ENCODE peak calls at places on chromosomes 12 and 14, in seven cellular contexts. C is CD8-positive, alpha-beta T cell; X is body of pancreas; G is stomach; D is CD4-positive, alpha-beta memory T cell; W is psoas muscle; V is heart left ventricle. A is an unnamed sample.

GRCh38 chr12:54420766-54421144 is 1.7 kb upstream of the ITGA5 start:
- DNase-seq in C (no peak), X (no peak), G (no peak), D (no peak), W (peak; percentile 74), V (peak; percentile 65), A (no peak)

GRCh38 chr14:92703516-92703915 is 44.9 kb downstream of the LGMN start:
- DNase-seq in C (no peak), X (no peak), G (no peak), D (no peak), W (no peak), V (no peak), A (no peak)

GRCh38 chr12:107236824-107237467 is 143.6 kb upstream of the CRY1 start:
- DNase-seq in C (no peak), X (no peak), G (no peak), D (no peak), W (no peak), V (no peak), A (no peak)

GRCh38 chr12:72318341-72318740 is 46.2 kb downstream of the TRHDE start:
- DNase-seq in C (no peak), X (peak; percentile 43), G (no peak), D (no peak), W (no peak), V (no peak), A (no peak)

GRCh38 chr14:61438036-61438435 is 116.7 kb downstream of the PRKCH start:
- DNase-seq in C (peak; percentile 43), X (no peak), G (no peak), D (no peak), W (no peak), V (no peak), A (no peak)

GRCh38 chr14:78754059-78754458 is 583.9 kb downstream of the NRXN3 start:
- DNase-seq in C (no peak), X (no peak), G (no peak), D (no peak), W (no peak), V (no peak), A (no peak)

GRCh38 chr12:120234643-120235368 is 30.7 kb downstream of the PXN start:
- DNase-seq in C (no peak), X (peak; percentile 84), G (peak; percentile 73), D (no peak), W (peak; percentile 91), V (peak; percentile 90), A (peak; percentile 79)

GRCh38 chr12:57765003-57765697 is 1.7 kb downstream of the CYP27B1 start:
- DNase-seq in C (peak; percentile 66), X (peak; percentile 49), G (peak; percentile 45), D (peak; percentile 49), W (peak; percentile 38), V (peak; percentile 75), A (no peak)

GRCh38 chr12:110312581-110313360 is 31.7 kb downstream of the ATP2A2 start:
- DNase-seq in C (no peak), X (no peak), G (no peak), D (peak; percentile 12), W (no peak), V (no peak), A (no peak)

GRCh38 chr14:64758711-64759554 is 54.7 kb downstream of the PLEKHG3 start:
- DNase-seq in C (no peak), X (peak; percentile 57), G (peak; percentile 56), D (no peak), W (peak; percentile 25), V (no peak), A (no peak)

GRCh38 chr12:79886917-79887519 is 47.9 kb downstream of the PPP1R12A start:
- DNase-seq in C (no peak), X (no peak), G (no peak), D (peak; percentile 40), W (no peak), V (no peak), A (no peak)

GRCh38 chr14:104357689-104358527 is 219.5 kb downstream of the KIF26A start:
- DNase-seq in C (no peak), X (no peak), G (peak; percentile 10), D (no peak), W (no peak), V (peak; percentile 48), A (no peak)

GRCh38 chr14:102087762-102088011 is 843 bp upstream of the HSP90AA1 start:
- DNase-seq in C (no peak), X (no peak), G (no peak), D (no peak), W (no peak), V (no peak), A (no peak)

GRCh38 chr14:102084931-102085330 is 1.9 kb downstream of the HSP90AA1 start:
- DNase-seq in C (no peak), X (no peak), G (no peak), D (no peak), W (no peak), V (no peak), A (no peak)

GRCh38 chr14:102086346-102086971 is 385 bp downstream of the HSP90AA1 start:
- DNase-seq in C (peak; percentile 65), X (peak; percentile 65), G (peak; percentile 55), D (peak; percentile 83), W (peak; percentile 44), V (no peak), A (no peak)

GRCh38 chr14:102086972-102087761 is at the start of gene HSP90AA1:
- DNase-seq in C (peak; percentile 95), X (peak; percentile 95), G (peak; percentile 95), D (peak; percentile 95), W (peak; percentile 95), V (peak; percentile 97), A (peak; percentile 95)

GRCh38 chr14:102085503-102085902 is 1.3 kb downstream of the HSP90AA1 start:
- DNase-seq in C (no peak), X (no peak), G (no peak), D (peak; percentile 15), W (no peak), V (no peak), A (no peak)
- H3K4me1 ChIP-seq in C (peaks cover 56% of the 10 kb centered on the region), X (peaks cover 57% of the 10 kb centered on the region), G (peaks cover 60% of the 10 kb centered on the region), D (peaks cover 60% of the 10 kb centered on the region), W (peaks cover 49% of the 10 kb centered on the region), V (peaks cover 56% of the 10 kb centered on the region), A (peaks cover 17% of the 10 kb centered on the region)

GRCh38 chr14:33709286-33709685 is 241.6 kb downstream of the EGLN3 start:
- DNase-seq in C (no peak), X (no peak), G (no peak), D (no peak), W (no peak), V (no peak), A (no peak)
- H3K27ac ChIP-seq in C (no peak overlapping the region), X (no peak overlapping the region), G (no peak overlapping the region), D (no peak overlapping the region), W (no peak overlapping the region), V (no peak overlapping the region), A (no peak overlapping the region)

GRCh38 chr14:75143761-75144527 is 17.1 kb upstream of the NEK9 start:
- DNase-seq in C (no peak), X (no peak), G (no peak), D (no peak), W (no peak), V (no peak), A (no peak)
- H3K4me1 ChIP-seq in C (peaks cover 48% of the 10 kb centered on the region), X (peaks cover 69% of the 10 kb centered on the region), G (peaks cover 80% of the 10 kb centered on the region), D (peaks cover 65% of the 10 kb centered on the region), W (peaks cover 33% of the 10 kb centered on the region), V (peaks cover 58% of the 10 kb centered on the region), A (peaks cover 8% of the 10 kb centered on the region)

GRCh38 chr14:40618225-40618898 is 988.3 kb upstream of the LRFN5 start:
- DNase-seq in C (no peak), X (no peak), G (no peak), D (no peak), W (no peak), V (no peak), A (no peak)

DNA sequence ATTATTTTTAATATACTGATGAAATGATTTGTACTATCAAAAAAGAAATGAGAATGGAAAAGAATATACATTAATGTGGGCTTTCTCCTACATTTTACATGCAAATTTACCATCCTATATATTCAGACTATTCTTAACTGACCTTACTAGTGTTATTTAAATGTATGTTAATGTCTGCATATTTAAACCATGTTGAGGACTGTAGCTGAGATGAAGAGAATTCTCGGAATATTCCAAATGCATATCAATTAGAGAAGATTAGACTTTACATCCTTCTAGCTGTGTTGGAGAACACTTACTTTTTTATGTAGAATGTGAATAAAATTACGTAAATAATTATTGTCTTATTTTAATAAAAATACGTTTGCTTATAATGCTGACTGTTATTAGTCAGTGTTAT is 990.1 kb upstream of the LRFN5 start:
- DNase-seq in C (no peak), X (no peak), G (no peak), D (no peak), W (no peak), V (no peak), A (no peak)
- H3K27ac ChIP-seq in C (no peak overlapping the region), X (no peak overlapping the region), G (no peak overlapping the region), D (no peak overlapping the region), W (no peak overlapping the region), V (no peak overlapping the region), A (no peak overlapping the region)

DNA sequence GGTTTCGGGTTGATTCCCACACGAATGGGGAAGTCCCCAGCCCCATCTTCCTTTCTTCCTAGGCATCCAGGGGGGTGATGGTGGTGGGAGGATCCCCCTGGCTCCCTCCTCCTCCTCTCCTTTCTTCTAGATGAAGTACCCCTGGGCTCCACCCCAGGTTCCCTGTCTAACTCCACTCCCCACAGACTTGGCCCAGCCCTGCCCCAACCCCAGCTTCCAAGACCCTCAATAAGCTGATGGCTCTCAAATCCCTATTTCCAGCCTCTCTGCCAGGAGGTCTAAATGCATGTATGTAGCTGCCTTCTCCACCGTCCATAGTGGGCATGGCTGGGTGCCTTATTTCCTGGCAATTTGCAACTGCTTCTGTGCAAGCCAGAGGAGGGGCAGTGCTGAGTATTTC is 383.7 kb downstream of the BCL11B start:
- DNase-seq in C (no peak), X (no peak), G (no peak), D (no peak), W (no peak), V (no peak), A (no peak)
- H3K4me1 ChIP-seq in C (no peaks in the 10 kb centered on the region), X (peaks cover 4% of the 10 kb centered on the region), G (no peaks in the 10 kb centered on the region), D (no peaks in the 10 kb centered on the region), W (no peaks in the 10 kb centered on the region), V (no peaks in the 10 kb centered on the region), A (no peaks in the 10 kb centered on the region)